ENCODE peak calls at places on chromosomes 16 and 17, in six cellular contexts. U, V, B, W, I and Q are unnamed samples.

GRCh38 chr17:40825596-40825995 is 3.2 kb upstream of the KRT10 start:
- DNase-seq in U (peak; percentile 7), V (no peak), B (no peak), W (no peak), I (no peak), Q (no peak)

GRCh38 chr16:78478267-78478821 is 378.9 kb downstream of the WWOX start:
- DNase-seq in U (no peak), V (peak; percentile 69), B (peak; percentile 10), W (peak; percentile 16), I (no peak), Q (no peak)

GRCh38 chr17:57541472-57542394 is 203.4 kb downstream of the CCDC182 start:
- DNase-seq in U (peak; percentile 50), V (no peak), B (no peak), W (peak; percentile 96), I (peak; percentile 48), Q (no peak)

GRCh38 chr17:27778193-27778592 is 22.1 kb downstream of the NOS2 start:
- DNase-seq in U (peak; percentile 25), V (no peak), B (no peak), W (no peak), I (no peak), Q (no peak)

GRCh38 chr17:41082565-41083136 is 1.3 kb upstream of the KRTAP4-7 start:
- DNase-seq in U (peak; percentile 35), V (no peak), B (no peak), W (no peak), I (peak; percentile 38), Q (no peak)

GRCh38 chr16:11602321-11602720 is 15.6 kb upstream of the LITAF start:
- DNase-seq in U (no peak), V (no peak), B (no peak), W (no peak), I (no peak), Q (no peak)

GRCh38 chr16:81544691-81545365 is 100.2 kb downstream of the CMIP start:
- DNase-seq in U (peak; percentile 21), V (no peak), B (no peak), W (no peak), I (no peak), Q (no peak)

GRCh38 chr17:83057397-83057761 is 22.0 kb upstream of the METRNL start:
- DNase-seq in U (no peak), V (peak; percentile 26), B (no peak), W (no peak), I (no peak), Q (no peak)

GRCh38 chr17:65556014-65556909 is 5.2 kb downstream of the AXIN2 start:
- DNase-seq in U (peak; percentile 50), V (peak; percentile 90), B (no peak), W (peak; percentile 59), I (peak; percentile 69), Q (peak; percentile 79)

GRCh38 chr16:73253922-73254480 is 206.1 kb upstream of the ZFHX3 start:
- DNase-seq in U (no peak), V (no peak), B (no peak), W (no peak), I (peak; percentile 94), Q (no peak)

GRCh38 chr16:89422527-89422904 is 67.8 kb downstream of the ANKRD11 start:
- DNase-seq in U (peak; percentile 59), V (no peak), B (no peak), W (no peak), I (peak; percentile 32), Q (no peak)

GRCh38 chr17:57519199-57519598 is 225.9 kb downstream of the CCDC182 start:
- DNase-seq in U (peak; percentile 58), V (no peak), B (peak; percentile 15), W (peak; percentile 78), I (peak; percentile 98), Q (no peak)

GRCh38 chr17:4474093-4474492 is 24.6 kb upstream of the SPNS2 start:
- DNase-seq in U (no peak), V (no peak), B (no peak), W (no peak), I (no peak), Q (no peak)

GRCh38 chr17:8935194-8935593 is 30.3 kb downstream of the PIK3R5 start:
- DNase-seq in U (no peak), V (peak; percentile 34), B (no peak), W (no peak), I (peak; percentile 61), Q (no peak)

GRCh38 chr17:21687136-21687953 is 5.0 kb upstream of the KCNJ18 start:
- DNase-seq in U (no peak), V (no peak), B (no peak), W (no peak), I (no peak), Q (no peak)

GRCh38 chr16:51376080-51376479 is 225.0 kb upstream of the SALL1 start:
- DNase-seq in U (no peak), V (no peak), B (no peak), W (no peak), I (no peak), Q (no peak)

GRCh38 chr17:77510133-77510796 is 369.5 kb downstream of the SEC14L1 start:
- DNase-seq in U (no peak), V (no peak), B (no peak), W (no peak), I (no peak), Q (no peak)

GRCh38 chr17:4165301-4166010 is 22.5 kb downstream of the CYB5D2 start:
- DNase-seq in U (no peak), V (no peak), B (no peak), W (no peak), I (no peak), Q (no peak)

GRCh38 chr17:34581446-34582184 is 2.2 kb downstream of the TMEM132E start:
- DNase-seq in U (no peak), V (peak; percentile 47), B (no peak), W (no peak), I (no peak), Q (no peak)

GRCh38 chr17:40560592-40561293 is 4.5 kb downstream of the CCR7 start:
- DNase-seq in U (peak; percentile 57), V (no peak), B (no peak), W (peak; percentile 78), I (no peak), Q (no peak)

GRCh38 chr16:1217526-1217925 is 7.5 kb downstream of the TPSG1 start:
- DNase-seq in U (no peak), V (no peak), B (no peak), W (no peak), I (no peak), Q (no peak)

DNA sequence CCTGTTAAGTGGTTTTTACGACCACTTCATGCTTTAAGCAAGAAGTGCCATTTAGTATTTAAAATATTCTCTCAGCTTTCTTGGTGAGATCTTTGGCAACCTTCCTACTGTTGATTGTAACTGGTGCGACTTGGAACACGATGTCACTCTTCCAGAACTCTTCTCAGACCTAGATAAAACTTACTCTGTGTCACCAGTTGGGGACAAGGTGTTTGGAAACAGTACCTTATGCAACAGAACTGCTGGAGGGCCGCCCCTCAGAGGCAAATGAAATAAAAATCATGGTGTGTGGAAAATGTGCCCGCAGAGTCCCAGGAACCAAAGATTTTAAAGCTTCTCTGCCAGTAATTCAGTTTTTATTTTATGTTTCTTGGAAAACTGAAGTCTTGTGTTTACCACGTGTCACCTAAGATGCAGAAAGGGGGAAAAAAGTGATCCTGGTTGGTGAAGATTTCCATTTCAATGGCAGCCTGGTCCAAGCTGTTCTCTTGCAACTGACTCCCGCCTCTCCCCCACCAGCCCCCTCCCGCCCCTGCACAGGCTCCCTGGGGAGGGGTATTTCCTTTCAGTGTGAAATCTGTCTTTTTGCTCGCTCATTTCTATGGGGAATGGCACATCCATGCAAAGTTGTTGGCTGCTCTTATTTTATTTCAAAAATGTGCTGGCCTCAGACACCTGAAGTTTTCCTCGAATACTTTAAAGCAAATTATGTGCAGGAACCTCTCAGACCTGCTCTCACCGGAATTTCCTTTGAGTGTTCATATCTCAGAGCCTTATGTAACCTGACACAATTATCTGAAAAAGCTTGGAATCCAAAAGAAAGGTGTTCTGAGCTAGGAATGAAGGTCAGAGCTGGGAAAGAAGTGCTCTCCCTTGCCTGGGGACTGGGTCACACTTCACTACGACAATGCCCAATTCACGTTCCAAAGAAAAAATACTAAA is 7.0 kb upstream of the HSD11B2 start:
- DNase-seq in U (no peak), V (peak; percentile 73), B (no peak), W (no peak), I (peak; percentile 87), Q (no peak)
- H4K91ac ChIP-seq in U (no peak overlapping the region), V (no peak overlapping the region), B (peak overlapping the region; percentile 91), W (no peak overlapping the region), I (no peak overlapping the region), Q (no peak overlapping the region)

DNA sequence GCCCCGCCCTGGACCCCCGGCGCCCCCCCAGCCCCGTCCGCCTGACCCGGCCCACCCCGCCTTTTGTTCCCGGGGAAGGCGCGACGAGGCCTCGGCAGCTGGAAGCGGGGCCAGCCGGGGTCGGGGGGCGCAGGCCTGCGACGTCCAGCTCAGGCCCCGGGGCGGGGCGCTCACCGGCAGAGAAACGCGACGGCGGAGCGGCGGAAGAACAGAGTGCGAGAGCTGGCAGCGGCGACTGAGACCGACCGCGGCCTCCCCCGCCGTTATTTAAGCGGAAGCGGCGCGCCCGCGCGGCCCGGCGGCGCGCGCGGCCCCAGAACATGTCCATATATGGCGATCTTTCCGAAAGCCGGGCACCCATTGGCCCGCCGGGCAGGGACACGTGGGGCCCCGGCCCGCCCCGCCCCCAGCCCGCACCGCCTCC is at the start of gene ACTG1:
- DNase-seq in U (peak; percentile 91), V (peak; percentile 93), B (no peak), W (peak; percentile 89), I (peak; percentile 84), Q (peak; percentile 88)
- H3K18ac ChIP-seq in U (peak within 1 kb of the TSS; percentile 72), V (peak within 1 kb of the TSS; percentile 97), B (peak within 1 kb of the TSS; percentile 83), W (peak within 1 kb of the TSS; percentile 93), I (peak within 1 kb of the TSS; percentile 99), Q (peak within 1 kb of the TSS; percentile 99)

DNA sequence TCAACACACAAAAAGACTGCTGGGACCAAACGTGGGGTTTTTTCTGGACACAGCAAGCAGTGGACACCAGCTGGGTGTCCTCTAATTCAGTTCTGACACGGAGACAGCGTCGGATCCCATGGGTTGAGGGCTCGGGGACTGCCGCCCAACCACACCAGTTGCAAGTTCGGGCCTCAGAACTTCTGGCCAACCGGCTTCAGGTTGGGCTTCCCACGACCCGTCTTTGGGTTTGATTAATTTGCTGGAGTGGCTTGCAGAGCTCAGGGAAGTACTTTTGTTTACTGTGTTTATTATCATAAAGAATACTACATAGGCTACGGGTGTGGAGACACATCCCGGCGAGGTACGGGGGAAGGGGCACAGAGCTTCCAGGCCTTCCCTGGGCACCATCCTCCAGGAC is 97.8 kb downstream of the BANP start:
- DNase-seq in U (no peak), V (no peak), B (no peak), W (no peak), I (no peak), Q (no peak)
- H4K91ac ChIP-seq in U (no peak overlapping the region), V (no peak overlapping the region), B (no peak overlapping the region), W (no peak overlapping the region), I (no peak overlapping the region), Q (no peak overlapping the region)

DNA sequence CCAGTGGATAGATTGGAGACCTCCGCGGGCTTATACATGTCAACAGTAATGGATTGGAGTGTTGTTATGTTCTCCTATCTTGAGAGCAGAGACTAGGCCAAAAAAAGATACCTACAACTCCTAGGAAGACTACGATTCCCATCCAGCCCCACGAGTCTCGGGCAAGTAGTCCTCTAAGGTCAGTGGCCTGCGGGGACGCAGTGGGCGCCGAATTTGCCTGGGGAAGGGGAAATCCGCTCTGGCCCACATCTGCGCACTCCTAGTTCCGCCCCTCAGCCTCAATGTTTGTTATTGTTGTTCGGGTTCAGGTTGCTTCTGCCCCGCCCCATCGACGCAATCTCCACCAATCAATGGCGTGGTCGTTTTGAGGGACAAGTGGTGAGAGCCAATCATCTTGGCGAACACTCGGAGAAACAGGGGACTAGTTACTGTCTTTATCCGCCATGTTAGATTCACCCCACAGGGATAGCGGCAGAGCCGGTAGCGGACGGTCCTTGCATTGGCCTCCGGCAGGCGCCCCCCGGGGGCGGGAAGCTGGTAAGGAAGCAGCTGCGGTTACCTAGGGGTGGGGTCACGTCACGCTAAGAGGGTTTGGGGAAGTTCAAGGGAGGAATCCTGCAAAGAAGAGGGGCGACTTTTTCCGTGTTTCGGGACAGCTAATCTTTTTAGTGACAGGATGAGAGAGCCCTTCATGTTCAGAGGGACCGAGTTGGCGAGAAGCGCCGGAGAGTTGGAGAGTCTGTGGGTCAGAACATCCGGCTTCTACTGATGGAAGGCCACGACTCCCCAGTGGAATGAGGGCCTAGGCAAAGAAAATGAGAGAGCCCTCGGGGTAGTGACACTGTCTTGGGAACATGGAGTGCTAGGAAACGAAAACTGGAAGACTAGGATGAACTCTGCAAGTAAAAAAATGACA is at the start of gene NBR1:
- DNase-seq in U (peak; percentile 98), V (peak; percentile 99), B (peak; percentile 91), W (peak; percentile 99), I (peak; percentile 95), Q (peak; percentile 99)
- H3K18ac ChIP-seq in U (peak within 1 kb of the TSS; percentile 76), V (peak within 1 kb of the TSS; percentile 94), B (peak within 1 kb of the TSS; percentile 89), W (peak within 1 kb of the TSS; percentile 92), I (peak within 1 kb of the TSS; percentile 33), Q (peak within 1 kb of the TSS; percentile 44)